ENCODE peak calls at places on chromosome 21, in five cellular contexts. G is GM12878, D is HCT116, B is H1, Z is SK-N-SH. U is an unnamed sample.

GRCh38 chr21:45409466-45410150 is 4.6 kb downstream of the COL18A1 start:
- DNase-seq in G (no peak), D (no peak), B (no peak), Z (peak; percentile 67), U (no peak)

GRCh38 chr21:16634522-16634914 is 878.3 kb upstream of the CXADR start:
- DNase-seq in G (no peak), D (no peak), B (no peak), Z (no peak), U (peak; percentile 31)

GRCh38 chr21:45074818-45075605 is 632 bp downstream of the ADARB1 start:
- DNase-seq in G (no peak), D (no peak), B (peak; percentile 67), Z (peak; percentile 82), U (peak; percentile 35)

GRCh38 chr21:14763695-14764064 is 217.6 kb upstream of the SAMSN1 start:
- DNase-seq in G (no peak), D (no peak), B (no peak), Z (no peak), U (no peak)

GRCh38 chr21:39673736-39674135 is 61.0 kb downstream of the B3GALT5 start:
- DNase-seq in G (no peak), D (no peak), B (no peak), Z (no peak), U (no peak)

GRCh38 chr21:31425158-31425557 is 81.1 kb upstream of the TIAM1 start:
- DNase-seq in G (no peak), D (no peak), B (peak; percentile 48), Z (no peak), U (peak; percentile 13)

GRCh38 chr21:36743446-36743845 is 44.5 kb downstream of the SIM2 start:
- DNase-seq in G (no peak), D (no peak), B (no peak), Z (no peak), U (no peak)

GRCh38 chr21:21688877-21689276 is 690.7 kb downstream of the NCAM2 start:
- DNase-seq in G (no peak), D (no peak), B (peak; percentile 56), Z (peak; percentile 5), U (peak; percentile 74)

GRCh38 chr21:36820176-36821031 is 121.5 kb downstream of the SIM2 start:
- DNase-seq in G (no peak), D (no peak), B (peak; percentile 81), Z (no peak), U (no peak)

GRCh38 chr21:40272037-40272436 is 404.8 kb downstream of the PCP4 start:
- DNase-seq in G (no peak), D (no peak), B (no peak), Z (peak; percentile 68), U (no peak)

GRCh38 chr21:45102391-45102932 is 28.1 kb downstream of the ADARB1 start:
- DNase-seq in G (no peak), D (peak; percentile 26), B (no peak), Z (no peak), U (peak; percentile 42)

GRCh38 chr21:46096997-46097825 is 701 bp upstream of the COL6A2 start:
- DNase-seq in G (no peak), D (no peak), B (peak; percentile 53), Z (no peak), U (no peak)

GRCh38 chr21:45590246-45590725 is 48.0 kb upstream of the SLC19A1 start:
- DNase-seq in G (no peak), D (no peak), B (peak; percentile 74), Z (peak; percentile 96), U (peak; percentile 39)

GRCh38 chr21:18545908-18546307 is 142.3 kb upstream of the TMPRSS15 start:
- DNase-seq in G (no peak), D (no peak), B (no peak), Z (no peak), U (no peak)

GRCh38 chr21:45699251-45699942 is 55.9 kb downstream of the PCBP3 start:
- DNase-seq in G (peak; percentile 11), D (no peak), B (no peak), Z (no peak), U (no peak)

GRCh38 chr21:44441581-44442265 is 13.6 kb upstream of the LRRC3 start:
- DNase-seq in G (no peak), D (no peak), B (no peak), Z (no peak), U (no peak)

GRCh38 chr21:46489800-46490199 is 31.1 kb downstream of the DIP2A start:
- DNase-seq in G (no peak), D (no peak), B (no peak), Z (no peak), U (no peak)

GRCh38 chr21:45415943-45416611 is 11.1 kb downstream of the COL18A1 start:
- DNase-seq in G (no peak), D (no peak), B (no peak), Z (no peak), U (no peak)

GRCh38 chr21:16587671-16588379 is 858.0 kb downstream of the USP25 start:
- DNase-seq in G (no peak), D (no peak), B (no peak), Z (peak; percentile 52), U (no peak)

GRCh38 chr21:14088391-14088790 is 122.4 kb downstream of the LIPI start:
- DNase-seq in G (no peak), D (no peak), B (no peak), Z (no peak), U (no peak)

GRCh38 chr21:44547656-44548331 is 3.5 kb downstream of the KRTAP10-2 start:
- DNase-seq in G (no peak), D (no peak), B (peak; percentile 44), Z (no peak), U (peak; percentile 23)

GRCh38 chr21:44802396-44803153 is 955 bp upstream of the UBE2G2 start:
- DNase-seq in G (no peak), D (no peak), B (no peak), Z (peak; percentile 55), U (no peak)

GRCh38 chr21:29287383-29287782 is 11.3 kb upstream of the BACH1 start:
- DNase-seq in G (no peak), D (no peak), B (no peak), Z (no peak), U (no peak)

GRCh38 chr21:31262728-31263127 is 81.3 kb downstream of the TIAM1 start:
- DNase-seq in G (no peak), D (no peak), B (no peak), Z (no peak), U (no peak)

GRCh38 chr21:36355868-36356267 is 29.3 kb upstream of the CHAF1B start:
- DNase-seq in G (no peak), D (no peak), B (no peak), Z (no peak), U (no peak)

GRCh38 chr21:33199516-33200217 is 30.1 kb upstream of the IFNAR2 start:
- DNase-seq in G (peak; percentile 73), D (peak; percentile 88), B (peak; percentile 71), Z (peak; percentile 68), U (peak; percentile 66)
- TF ChIP-seq JUND in G (peak; percentile 10), D (no peak), B (peak; percentile 87), Z (peak; percentile 33), U (no peak)

DNA sequence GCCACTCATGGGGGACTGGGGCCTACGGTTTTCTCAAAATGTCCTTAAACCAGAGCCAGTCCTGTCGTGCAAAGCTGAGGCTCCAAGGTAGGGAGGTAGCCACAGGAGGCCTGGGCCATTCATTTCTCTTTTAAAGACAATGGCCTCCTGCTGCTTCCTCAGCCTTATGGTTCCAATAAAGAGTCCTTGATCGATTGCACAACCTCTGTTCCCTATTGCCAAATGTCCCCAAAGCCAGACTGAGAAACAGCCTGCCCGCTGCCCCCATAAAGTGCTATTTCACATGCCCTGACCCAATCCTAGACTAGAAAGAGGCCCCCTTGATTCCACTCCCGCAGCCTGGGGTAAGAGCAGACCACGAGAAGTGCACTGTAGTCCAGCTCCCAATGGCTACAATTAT is 166.7 kb downstream of the CLIC6 start:
- DNase-seq in G (no peak), D (no peak), B (no peak), Z (no peak), U (no peak)
- TF ChIP-seq JUND in G (no peak), D (no peak), B (no peak), Z (no peak), U (no peak)

GRCh38 chr21:43369124-43369523 is 57.8 kb downstream of the SIK1 start:
- DNase-seq in G (no peak), D (no peak), B (no peak), Z (peak; percentile 68), U (no peak)
- TF ChIP-seq JUND in G (peak; percentile 63), D (no peak), B (no peak), Z (no peak), U (no peak)

GRCh38 chr21:41506005-41506404 is 2.0 kb downstream of the TMPRSS2 start:
- DNase-seq in G (no peak), D (no peak), B (no peak), Z (no peak), U (no peak)
- TF ChIP-seq JUND in G (no peak), D (no peak), B (no peak), Z (no peak), U (no peak)

GRCh38 chr21:38380391-38381137 is 117.7 kb downstream of the ERG start:
- DNase-seq in G (no peak), D (no peak), B (no peak), Z (peak; percentile 40), U (no peak)
- TF ChIP-seq JUND in G (no peak), D (no peak), B (no peak), Z (no peak), U (no peak)

U was measured in T47D.